ENCODE peak calls at places on chromosomes 2 and 18, in seven cellular contexts. O is esophagus squamous epithelium, D is HFFc6, P is fibroblast of pulmonary artery, W is upper lobe of right lung, Q is bronchial epithelial cell, I is uterus. K is an unnamed sample.

GRCh38 chr18:40380657-40381441 is 1574.2 kb upstream of the PIK3C3 start:
- DNase-seq in O (no peak), D (peak), P (no peak), W (no peak), Q (peak), I (no peak), K (no peak)

GRCh38 chr2:102540882-102541281 is 67.9 kb downstream of the SLC9A4 start:
- DNase-seq in O (no peak), D (no peak), P (no peak), W (no peak), Q (peak), I (no peak), K (no peak)

GRCh38 chr2:6410265-6410664 is 455.4 kb downstream of the CMPK2 start:
- DNase-seq in O (no peak), D (no peak), P (no peak), W (no peak), Q (no peak), I (no peak), K (no peak)

GRCh38 chr2:134819334-134819733 is 19.1 kb upstream of the ACMSD start:
- DNase-seq in O (no peak), D (peak), P (peak), W (no peak), Q (peak), I (no peak), K (no peak)

GRCh38 chr2:215736653-215737290 is 276.6 kb downstream of the MREG start:
- DNase-seq in O (no peak), D (peak), P (peak), W (no peak), Q (peak), I (no peak), K (no peak)

GRCh38 chr2:108278631-108279030 is 10.1 kb upstream of the SULT1C2 start:
- DNase-seq in O (no peak), D (no peak), P (peak), W (no peak), Q (peak), I (no peak), K (no peak)

GRCh38 chr18:63848159-63848558 is 39.3 kb upstream of the SERPINB2 start:
- DNase-seq in O (no peak), D (peak), P (peak), W (no peak), Q (peak), I (no peak), K (no peak)

GRCh38 chr18:59667488-59667887 is 29.7 kb downstream of the CCBE1 start:
- DNase-seq in O (no peak), D (no peak), P (no peak), W (no peak), Q (no peak), I (no peak), K (no peak)

GRCh38 chr18:22152093-22152492 is 17.3 kb upstream of the GATA6 start:
- DNase-seq in O (no peak), D (no peak), P (no peak), W (no peak), Q (no peak), I (no peak), K (no peak)

GRCh38 chr2:43631918-43632317 is 5.1 kb upstream of the PLEKHH2 start:
- DNase-seq in O (no peak), D (no peak), P (no peak), W (no peak), Q (no peak), I (no peak), K (no peak)

GRCh38 chr2:165155152-165155551 is 48.7 kb downstream of the SCN3A start:
- DNase-seq in O (no peak), D (no peak), P (no peak), W (no peak), Q (no peak), I (no peak), K (no peak)

GRCh38 chr18:63405986-63406385 is 16.3 kb downstream of the VPS4B start:
- DNase-seq in O (no peak), D (no peak), P (no peak), W (no peak), Q (no peak), I (no peak), K (no peak)

GRCh38 chr2:27378096-27378808 is 2.3 kb downstream of the ZNF513 start:
- DNase-seq in O (no peak), D (no peak), P (no peak), W (peak), Q (no peak), I (no peak), K (no peak)
- TF ChIP-seq CTCF in O (no peak), D (peak), P (peak), W (no peak), Q (peak), I (no peak), K (no peak)

DNA sequence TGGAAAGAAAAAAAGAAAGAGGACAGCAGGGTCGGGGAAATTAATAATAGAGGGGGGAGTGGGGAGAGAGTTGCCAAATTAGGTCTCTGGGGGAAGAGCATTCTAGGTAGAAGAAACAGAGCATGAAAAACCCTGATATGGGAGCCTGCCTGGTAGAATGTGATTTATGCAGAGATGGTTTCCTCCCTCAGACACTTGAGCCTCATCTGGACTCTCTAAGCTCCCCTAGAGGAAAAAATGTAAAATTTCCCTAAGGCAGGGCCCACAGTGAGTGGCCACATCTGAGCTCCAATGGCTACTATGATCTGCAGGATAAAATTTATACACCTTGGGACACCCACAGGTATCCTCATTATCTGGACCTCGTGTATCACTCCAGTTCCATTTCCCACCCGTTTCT is 20.6 kb upstream of the EPAS1 start:
- DNase-seq in O (no peak), D (no peak), P (peak), W (no peak), Q (no peak), I (no peak), K (no peak)
- TF ChIP-seq CTCF in O (no peak), D (peak), P (peak), W (peak), Q (peak), I (peak), K (no peak)

GRCh38 chr2:158388159-158388558 is 68.4 kb downstream of the CCDC148 start:
- DNase-seq in O (no peak), D (no peak), P (no peak), W (no peak), Q (no peak), I (no peak), K (no peak)
- TF ChIP-seq CTCF in O (no peak), D (peak), P (no peak), W (no peak), Q (no peak), I (no peak), K (no peak)

DNA sequence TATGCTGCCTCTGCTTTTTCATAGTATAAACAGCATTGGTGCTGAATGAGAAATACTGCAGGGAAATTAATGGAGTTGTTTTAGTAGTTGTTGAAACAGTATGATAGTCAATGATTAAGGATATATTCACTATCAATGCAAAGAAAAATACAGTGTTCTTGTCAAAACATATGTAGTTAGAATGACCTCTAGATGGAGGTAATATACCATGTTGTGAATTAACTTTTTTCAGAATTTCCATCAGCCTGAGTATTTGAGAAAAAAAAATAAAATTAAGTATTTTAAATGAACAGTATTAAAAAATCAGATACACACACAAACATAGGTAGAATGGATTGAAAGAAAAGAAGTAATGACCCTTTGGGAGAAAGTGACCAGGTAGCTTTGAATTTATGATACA is 59.5 kb downstream of the RMDN2 start:
- DNase-seq in O (no peak), D (no peak), P (peak), W (no peak), Q (peak), I (no peak), K (no peak)
- TF ChIP-seq CTCF in O (no peak), D (peak), P (peak), W (no peak), Q (no peak), I (peak), K (no peak)

DNA sequence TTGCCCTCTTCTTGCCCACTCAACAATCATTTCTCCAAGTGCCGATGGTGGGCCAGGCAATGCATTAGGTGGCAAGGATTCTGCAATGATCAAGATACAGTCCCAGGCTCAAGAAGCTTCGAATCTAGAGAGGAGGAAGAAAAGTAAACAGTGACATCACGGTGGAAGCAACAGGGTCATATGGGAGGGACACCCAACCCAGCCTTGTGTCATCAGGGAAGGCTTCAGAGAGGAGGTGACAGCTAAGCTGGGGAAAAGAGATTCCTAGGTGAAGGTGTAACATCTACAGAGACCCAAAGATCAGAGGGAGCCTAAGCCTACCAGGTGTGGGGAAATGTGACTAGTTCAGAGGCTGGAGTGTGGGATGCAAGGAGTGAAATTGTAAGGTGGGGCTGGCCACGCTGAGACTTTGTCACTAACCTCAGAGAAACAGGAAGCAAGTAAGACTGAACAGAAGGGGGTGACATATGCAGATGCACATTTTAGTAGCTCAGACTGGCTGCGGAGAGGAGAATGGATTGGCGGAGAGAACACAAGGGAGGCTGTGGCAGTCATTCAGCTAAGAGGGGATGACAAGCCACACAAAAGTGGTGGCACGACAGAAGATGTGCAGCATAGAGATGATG is 104.9 kb downstream of the ANKRD44 start:
- DNase-seq in O (no peak), D (no peak), P (no peak), W (no peak), Q (no peak), I (no peak), K (no peak)
- TF ChIP-seq CTCF in O (no peak), D (no peak), P (no peak), W (no peak), Q (no peak), I (no peak), K (no peak)

K was measured in omental fat pad.